ENCODE peak calls at places on chromosomes 11 and 22, in ten cellular contexts. Z is psoas muscle; O is CD4-positive, alpha-beta T cell; G is foreskin keratinocyte; Y is fibroblast of villous mesenchyme; S is A549; C is heart left ventricle; Q is lower lobe of right lung; I is upper lobe of right lung; V is testis. F is an unnamed sample.

GRCh38 chr22:25112538-25113253 is 87.0 kb upstream of the CRYBB3 start:
- DNase-seq in Y (no peak), V (no peak), O (no peak), C (no peak), I (no peak), G (no peak), Z (peak; percentile 72), Q (no peak), S (no peak), F (no peak)

GRCh38 chr22:45072322-45072903 is 62.6 kb upstream of the PHF21B start:
- DNase-seq in S (peak; percentile 71), G (peak; percentile 64), Q (no peak), V (no peak), O (no peak), C (no peak), I (no peak), Z (no peak), Y (peak; percentile 67), F (no peak)

GRCh38 chr11:88301478-88302140 is 35.9 kb downstream of the CTSC start:
- DNase-seq in V (no peak), Y (peak; percentile 66), O (no peak), S (no peak), Z (no peak), Q (no peak), C (no peak), I (no peak), G (no peak), F (no peak)

GRCh38 chr11:109421981-109422590 is at the start of gene C11orf87:
- DNase-seq in V (no peak), C (no peak), Y (no peak), I (peak; percentile 54), G (no peak), S (no peak), Z (no peak), Q (peak; percentile 33), O (no peak), F (no peak)

GRCh38 chr22:36453855-36454378 is 27.5 kb downstream of the TXN2 start:
- DNase-seq in G (no peak), Y (no peak), V (no peak), C (no peak), O (no peak), S (no peak), Q (no peak), I (no peak), Z (no peak), F (no peak)

GRCh38 chr11:46049325-46049860 is 71.9 kb downstream of the PHF21A start:
- DNase-seq in O (no peak), Q (no peak), Z (no peak), S (no peak), G (no peak), C (no peak), Y (no peak), V (no peak), I (no peak), F (no peak)

GRCh38 chr11:71200172-71200716 is 52.1 kb downstream of the SHANK2 start:
- DNase-seq in O (no peak), G (peak; percentile 42), C (no peak), S (no peak), Q (no peak), Z (no peak), Y (no peak), I (no peak), V (no peak), F (no peak)

GRCh38 chr11:74678041-74678440 is 53.2 kb downstream of the CHRDL2 start:
- DNase-seq in Y (no peak), O (no peak), S (no peak), I (no peak), Q (no peak), Z (no peak), G (no peak), C (no peak), V (peak; percentile 12), F (no peak)

GRCh38 chr22:42766860-42767259 is 46.2 kb upstream of the A4GALT start:
- DNase-seq in O (no peak), Q (peak; percentile 76), S (no peak), I (peak; percentile 74), G (no peak), Y (no peak), C (peak; percentile 56), Z (no peak), V (no peak), F (no peak)

GRCh38 chr22:48752451-48753380 is 1075.0 kb downstream of the BRD1 start:
- DNase-seq in O (peak; percentile 19), I (no peak), C (peak; percentile 3), Z (no peak), V (peak; percentile 7), S (no peak), Q (no peak), G (no peak), Y (no peak), F (peak; percentile 66)

GRCh38 chr11:94536386-94536785 is 7.3 kb upstream of the FUT4 start:
- DNase-seq in G (no peak), S (no peak), Y (no peak), Z (no peak), O (no peak), C (no peak), V (no peak), Q (no peak), I (no peak), F (no peak)

DNA sequence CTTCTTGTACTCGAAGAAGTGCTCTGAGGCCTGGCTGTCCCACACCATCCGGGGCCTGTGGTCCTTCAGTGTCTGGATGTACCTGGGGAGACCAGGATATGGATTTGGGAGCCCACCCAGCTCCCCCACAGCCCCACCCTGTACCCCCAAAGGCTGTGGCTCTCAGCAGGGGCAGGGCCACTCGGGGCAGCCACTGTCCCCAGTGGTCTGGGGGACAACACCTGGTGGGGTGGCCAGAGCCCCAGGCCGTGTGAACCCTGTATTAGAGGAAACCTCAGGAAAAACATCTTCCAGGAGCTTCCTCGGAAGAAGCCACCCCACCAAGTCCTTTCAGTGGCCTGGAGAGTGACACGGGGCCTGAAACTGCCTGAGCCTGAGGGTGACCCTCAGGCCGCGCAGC is 27.8 kb downstream of the TSPAN4 start:
- DNase-seq in Q (no peak), G (no peak), Y (no peak), Z (no peak), I (no peak), S (no peak), V (no peak), C (no peak), O (no peak), F (no peak)
- TF ChIP-seq CTCF in Q (no peak), G (no peak), Y (no peak), Z (no peak), I (no peak), S (no peak), V (no peak), C (no peak), O (no peak), F (no peak)

DNA sequence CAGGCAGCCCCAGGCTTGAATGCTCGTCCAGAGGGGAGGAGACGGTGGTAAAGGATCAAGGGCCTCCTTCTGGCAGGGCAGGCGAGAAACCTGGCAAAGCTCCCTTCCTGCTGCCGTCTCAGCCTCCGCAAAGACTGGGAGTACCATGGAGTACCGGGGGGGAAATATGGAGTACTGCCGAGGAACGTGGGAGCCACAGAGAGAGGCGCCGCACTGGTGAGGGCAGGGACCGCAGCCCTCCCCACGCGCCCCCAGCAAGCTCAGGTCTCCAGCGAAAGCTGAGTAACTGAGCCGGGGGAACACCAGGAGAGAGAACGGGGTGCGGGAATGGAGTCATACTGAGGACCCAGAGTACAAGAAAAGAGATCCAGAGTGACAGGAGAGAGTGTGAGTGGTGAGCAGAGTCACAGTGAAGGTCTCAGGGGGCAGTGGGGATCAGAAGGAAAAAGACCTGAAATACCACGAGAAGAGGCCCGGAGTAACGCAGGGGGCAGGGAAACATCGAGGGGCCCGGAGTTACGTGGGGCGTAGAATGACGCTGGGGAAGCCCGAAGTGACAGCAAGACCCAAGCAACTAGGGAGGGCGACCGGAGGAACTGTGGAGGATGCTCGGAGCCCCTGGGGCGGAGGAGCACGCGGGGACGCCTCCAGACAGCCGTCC is 740 bp downstream of the EML3 start:
- DNase-seq in C (peak; percentile 62), G (no peak), O (peak; percentile 45), S (peak; percentile 36), Z (peak; percentile 76), I (peak; percentile 81), V (peak; percentile 69), Q (peak; percentile 70), Y (peak; percentile 55), F (no peak)
- TF ChIP-seq CTCF in C (no peak), G (peak; percentile 21), O (no peak), S (no peak), Z (no peak), I (peak; percentile 4), V (no peak), Q (no peak), Y (no peak), F (no peak)

GRCh38 chr11:107593941-107594340 is 3.0 kb downstream of the ELMOD1 start:
- DNase-seq in C (no peak), S (no peak), O (no peak), Y (no peak), V (no peak), Z (no peak), I (no peak), G (no peak), Q (no peak), F (no peak)

GRCh38 chr11:107592813-107593212 is 1.9 kb downstream of the ELMOD1 start:
- DNase-seq in Q (no peak), G (no peak), C (no peak), V (no peak), Y (no peak), Z (no peak), I (no peak), O (no peak), S (no peak), F (no peak)

GRCh38 chr11:107598225-107599139 is 7.5 kb downstream of the ELMOD1 start:
- DNase-seq in I (peak; percentile 67), O (no peak), Y (peak; percentile 18), S (peak; percentile 22), Q (peak; percentile 52), Z (peak; percentile 54), G (no peak), C (no peak), V (peak; percentile 56), F (no peak)
- TF ChIP-seq CTCF in I (peak; percentile 48), O (no peak), Y (peak; percentile 60), S (no peak), Q (peak; percentile 55), Z (peak; percentile 43), G (peak; percentile 52), C (no peak), V (no peak), F (no peak)

DNA sequence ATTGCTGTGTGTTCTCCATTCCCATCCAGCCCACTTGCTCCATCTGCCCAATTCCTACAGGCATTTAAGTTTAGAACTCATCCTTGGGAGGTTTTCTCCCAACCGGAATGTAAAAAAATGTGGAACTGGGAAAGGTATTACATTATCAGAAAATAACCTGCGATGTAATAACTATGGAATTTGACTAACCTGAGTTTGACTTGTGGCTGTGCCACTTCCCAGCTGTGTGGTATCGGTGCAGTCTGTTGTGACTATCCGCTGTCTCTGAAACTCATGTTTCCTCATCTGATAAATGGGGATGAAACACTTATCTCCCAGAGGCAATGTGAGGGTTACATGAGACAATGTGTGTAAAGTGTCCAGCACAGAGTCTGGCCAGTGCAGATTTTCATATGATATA is 77.6 kb downstream of the TENM4 start:
- DNase-seq in O (no peak), C (no peak), I (no peak), Y (no peak), Q (no peak), G (peak; percentile 61), Z (no peak), S (no peak), V (no peak), F (no peak)
- TF ChIP-seq CTCF in O (no peak), C (no peak), I (no peak), Y (no peak), Q (no peak), G (no peak), Z (no peak), S (no peak), V (no peak), F (no peak)

F was measured in coronary artery.